ENCODE peak calls at places on chromosomes 16 and 17, in four cellular contexts. A, V, C and N are unnamed samples.

GRCh38 chr17:52762147-52762793 is 603.8 kb upstream of the CA10 start:
- DNase-seq in V (no peak), A (no peak), C (no peak), N (no peak)

GRCh38 chr17:8736796-8737195 is 7.8 kb downstream of the CCDC42 start:
- DNase-seq in V (no peak), C (no peak), A (no peak), N (no peak)

GRCh38 chr16:53785044-53785443 is 81.1 kb downstream of the FTO start:
- DNase-seq in C (no peak), V (no peak), A (no peak), N (no peak)

GRCh38 chr16:27319257-27319965 is 5.6 kb downstream of the IL4R start:
- DNase-seq in A (no peak), V (no peak), C (no peak), N (no peak)

GRCh38 chr17:65683428-65683827 is 122.0 kb upstream of the AXIN2 start:
- DNase-seq in V (no peak), A (no peak), C (no peak), N (no peak)

GRCh38 chr16:78748471-78748929 is 649.0 kb downstream of the WWOX start:
- DNase-seq in V (no peak), C (no peak), A (no peak), N (no peak)

GRCh38 chr17:80664217-80664780 is 119.7 kb downstream of the RPTOR start:
- DNase-seq in A (no peak), V (no peak), C (no peak), N (no peak)

GRCh38 chr17:32100971-32101631 is 41.2 kb upstream of the RHOT1 start:
- DNase-seq in C (no peak), A (no peak), V (no peak), N (no peak)

GRCh38 chr16:52114414-52114813 is 432.5 kb downstream of the TOX3 start:
- DNase-seq in A (no peak), V (no peak), C (no peak), N (no peak)

GRCh38 chr16:18788828-18789514 is 1.2 kb downstream of the RPS15A start:
- DNase-seq in C (no peak), A (no peak), V (no peak), N (no peak)

GRCh38 chr17:42780816-42781638 is 617 bp downstream of the WNK4 start:
- DNase-seq in C (no peak), A (no peak), V (no peak), N (no peak)

GRCh38 chr17:48997103-48997826 is at the start of gene IGF2BP1:
- DNase-seq in V (peak; percentile 81), A (no peak), C (no peak), N (peak; percentile 88)

GRCh38 chr17:50501906-50502642 is 6.2 kb upstream of the MYCBPAP start:
- DNase-seq in C (no peak), A (no peak), V (no peak), N (no peak)

GRCh38 chr17:69069289-69069688 is 8.6 kb upstream of the ABCA9 start:
- DNase-seq in A (no peak), C (no peak), V (no peak), N (no peak)

GRCh38 chr16:71673190-71673956 is 47.4 kb downstream of the MARVELD3 start:
- DNase-seq in A (no peak), C (no peak), V (no peak), N (no peak)

GRCh38 chr17:2235792-2236365 is 67.7 kb downstream of the SMG6 start:
- DNase-seq in A (no peak), V (no peak), C (no peak), N (no peak)

GRCh38 chr17:82031885-82032627 is 578 bp downstream of the RAC3 start:
- DNase-seq in A (peak; percentile 88), C (no peak), V (no peak), N (no peak)

GRCh38 chr17:65173951-65174683 is 36.9 kb downstream of the RGS9 start:
- DNase-seq in V (no peak), C (no peak), A (no peak), N (no peak)

GRCh38 chr16:55250641-55251550 is 73.1 kb upstream of the IRX6 start:
- DNase-seq in V (no peak), C (no peak), A (no peak), N (no peak)

GRCh38 chr16:22813223-22813945 is 578 bp upstream of the HS3ST2 start:
- DNase-seq in A (peak; percentile 51), C (no peak), V (peak; percentile 28), N (no peak)

GRCh38 chr17:35531170-35531569 is 6.3 kb downstream of the SLFN12L start:
- DNase-seq in C (no peak), A (no peak), V (no peak), N (no peak)

GRCh38 chr16:24853830-24854229 is 8.1 kb downstream of the SLC5A11 start:
- DNase-seq in C (no peak), A (no peak), V (no peak), N (peak; percentile 86)

GRCh38 chr17:47686276-47686635 is 7.7 kb upstream of the TBKBP1 start:
- DNase-seq in V (no peak), C (no peak), A (no peak), N (no peak)

GRCh38 chr16:19785512-19786130 is 67.5 kb downstream of the IQCK start:
- DNase-seq in V (peak; percentile 56), A (no peak), C (no peak), N (no peak)

GRCh38 chr16:17483266-17483864 is 12.6 kb upstream of the XYLT1 start:
- DNase-seq in V (no peak), A (no peak), C (no peak), N (no peak)

GRCh38 chr17:17816240-17816814 is 20.5 kb downstream of the SREBF1 start:
- DNase-seq in A (no peak), C (no peak), V (no peak), N (no peak)

GRCh38 chr16:74465851-74466685 is 44.8 kb upstream of the CLEC18B start:
- DNase-seq in V (no peak), A (no peak), C (no peak), N (no peak)

GRCh38 chr16:29290631-29291247 is 115.8 kb downstream of the NPIPB11 start:
- DNase-seq in V (peak; percentile 80), A (peak; percentile 88), C (peak; percentile 44), N (peak; percentile 94)

GRCh38 chr16:17295948-17296347 is 174.8 kb downstream of the XYLT1 start:
- DNase-seq in A (no peak), C (no peak), V (no peak), N (no peak)

GRCh38 chr17:65222216-65222738 is 85.1 kb downstream of the RGS9 start:
- DNase-seq in V (no peak), A (no peak), C (no peak), N (no peak)

GRCh38 chr17:35448899-35449227 is 297 bp upstream of the SLFN13 start:
- DNase-seq in C (no peak), V (no peak), A (no peak), N (no peak)

GRCh38 chr17:50059759-50060273 is 3.9 kb downstream of the ITGA3 start:
- DNase-seq in V (no peak), C (no peak), A (no peak), N (no peak)

GRCh38 chr17:4560837-4561241 is 462 bp upstream of the GGT6 start:
- DNase-seq in C (no peak), V (peak; percentile 27), A (no peak), N (no peak)

GRCh38 chr17:80361495-80362220 is 53.3 kb upstream of the ENDOV start:
- DNase-seq in V (no peak), C (no peak), A (peak; percentile 40), N (peak; percentile 40)

GRCh38 chr17:76805319-76805718 is 62.9 kb upstream of the MGAT5B start:
- DNase-seq in C (no peak), V (no peak), A (no peak), N (peak; percentile 47)

DNA sequence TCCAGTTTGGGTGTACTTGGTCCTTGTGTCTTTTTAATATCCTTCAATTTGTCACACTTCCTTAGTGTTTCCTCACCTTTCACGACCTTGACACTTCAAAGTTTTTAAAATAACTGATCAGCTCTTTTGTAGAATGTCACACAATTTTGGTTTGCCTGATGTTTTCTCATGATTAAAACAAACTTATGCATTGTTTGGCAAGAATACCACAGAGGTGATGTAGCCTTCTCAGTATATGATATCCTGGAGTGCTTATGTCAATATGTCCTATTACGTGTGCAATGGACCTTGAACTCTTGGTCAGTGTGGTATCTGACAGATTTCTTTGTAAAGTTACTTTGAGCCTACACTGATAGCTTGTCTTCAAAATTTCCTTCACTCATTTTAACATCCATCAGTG is 297.4 kb downstream of the CNTNAP4 start:
- DNase-seq in A (no peak), V (peak; percentile 97), C (no peak), N (peak; percentile 29)
- TF ChIP-seq HDAC2 in A (no peak), V (peak; percentile 77), C (no peak), N (no peak)

GRCh38 chr17:29180051-29180787 is at the start of gene MYO18A:
- DNase-seq in A (peak; percentile 86), V (peak; percentile 45), C (no peak), N (peak; percentile 82)
- TF ChIP-seq POLR2A in A (no peak), V (no peak), C (peak; percentile 64), N (peak; percentile 70)

DNA sequence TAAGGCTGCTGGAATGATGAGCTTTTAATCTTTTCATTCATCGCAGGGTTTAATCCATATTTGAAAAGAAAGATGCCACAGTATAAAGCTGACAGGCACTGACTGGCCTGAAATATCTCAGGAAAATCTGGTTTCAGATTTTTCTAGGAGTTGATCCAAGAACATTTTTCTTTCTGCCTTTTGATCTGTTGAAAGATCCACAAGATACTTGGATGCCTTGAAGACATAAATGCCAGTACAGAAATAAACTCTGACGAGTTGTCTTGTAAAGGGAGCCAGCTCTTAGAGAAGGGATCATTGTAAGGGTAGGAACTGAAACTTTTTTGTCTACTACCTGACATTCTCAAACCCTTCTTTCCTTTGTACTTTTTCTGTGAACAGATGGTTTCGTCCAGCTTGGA is 25.4 kb upstream of the KRT20 start:
- DNase-seq in A (no peak), C (no peak), V (no peak), N (no peak)
- TF ChIP-seq ESRRA in A (no peak), C (no peak), V (no peak), N (no peak)

GRCh38 chr16:88626646-88627045 is 11.7 kb upstream of the IL17C start:
- DNase-seq in C (no peak), V (no peak), A (no peak), N (no peak)
- TF ChIP-seq HDAC2 in C (no peak), V (no peak), A (no peak), N (no peak)

GRCh38 chr17:78140169-78141051 is 5.8 kb upstream of the C17orf99 start:
- DNase-seq in V (peak; percentile 96), A (peak; percentile 98), C (peak; percentile 90), N (peak; percentile 90)
- TF ChIP-seq POLR2A in V (no peak), A (peak; percentile 80), C (peak; percentile 87), N (peak; percentile 71)

DNA sequence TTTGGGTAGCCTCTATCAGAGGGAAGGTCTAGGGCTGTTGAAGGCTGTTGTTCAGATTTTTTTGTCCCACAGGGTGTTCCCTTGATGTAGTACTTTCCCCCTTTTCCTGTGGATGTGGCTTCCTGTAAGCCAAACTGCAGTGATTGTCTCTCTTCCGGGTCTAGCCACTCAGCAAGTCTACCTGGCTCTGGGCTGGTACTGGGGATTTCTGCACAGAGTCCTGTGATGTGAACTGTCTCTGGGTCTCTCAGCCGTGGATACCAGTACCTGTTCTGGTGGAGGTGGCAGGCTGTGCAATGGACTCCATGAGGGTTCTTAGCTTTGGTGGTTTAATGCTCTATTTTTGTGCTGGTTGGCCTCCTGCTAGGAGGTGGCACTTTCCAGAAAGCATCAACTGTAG is 23.3 kb upstream of the CCR7 start:
- DNase-seq in A (no peak), V (no peak), C (no peak), N (no peak)
- TF ChIP-seq ESRRA in A (no peak), V (no peak), C (no peak), N (no peak)

GRCh38 chr17:12789075-12789975 is at the start of gene ARHGAP44:
- DNase-seq in V (peak; percentile 40), A (peak; percentile 41), C (no peak), N (peak; percentile 77)
- TF ChIP-seq HDAC2 in V (no peak), A (no peak), C (no peak), N (peak; percentile 93)